ENCODE peak calls at places on chromosome 21, in five cellular contexts. One of them, this sample, is unnamed.

GRCh38 chr21:9767592-9768375 is 753.6 kb upstream of the TPTE start:
- DNase-seq in 8988T: no peak
- DNase-seq in brain microvascular endothelial cell: no peak
- DNase-seq in omental fat pad: no peak
- DNase-seq in left ventricle myocardium inferior: no peak
- DNase-seq in this sample: no peak

GRCh38 chr21:32143222-32143939 is 135.5 kb downstream of the MIS18A start:
- DNase-seq in 8988T: no peak
- DNase-seq in brain microvascular endothelial cell: no peak
- DNase-seq in omental fat pad: no peak
- DNase-seq in left ventricle myocardium inferior: peak
- DNase-seq in this sample: no peak

GRCh38 chr21:32956257-32956656 is 69.5 kb upstream of the OLIG2 start:
- DNase-seq in 8988T: no peak
- DNase-seq in brain microvascular endothelial cell: no peak
- DNase-seq in omental fat pad: no peak
- DNase-seq in left ventricle myocardium inferior: no peak
- DNase-seq in this sample: no peak

GRCh38 chr21:46117586-46118304 is 19.8 kb downstream of the COL6A2 start:
- DNase-seq in 8988T: no peak
- DNase-seq in brain microvascular endothelial cell: no peak
- DNase-seq in omental fat pad: peak
- DNase-seq in left ventricle myocardium inferior: peak
- DNase-seq in this sample: no peak

GRCh38 chr21:41873426-41873825 is 5.7 kb downstream of the PRDM15 start:
- DNase-seq in 8988T: no peak
- DNase-seq in brain microvascular endothelial cell: no peak
- DNase-seq in omental fat pad: no peak
- DNase-seq in left ventricle myocardium inferior: no peak
- DNase-seq in this sample: no peak

GRCh38 chr21:36540700-36541099 is 60.8 kb upstream of the CLDN14 start:
- DNase-seq in 8988T: no peak
- DNase-seq in brain microvascular endothelial cell: no peak
- DNase-seq in omental fat pad: no peak
- DNase-seq in left ventricle myocardium inferior: no peak
- DNase-seq in this sample: no peak

GRCh38 chr21:37153193-37153934 is 80.3 kb downstream of the TTC3 start:
- DNase-seq in 8988T: no peak
- DNase-seq in brain microvascular endothelial cell: no peak
- DNase-seq in omental fat pad: no peak
- DNase-seq in left ventricle myocardium inferior: no peak
- DNase-seq in this sample: no peak

GRCh38 chr21:39644069-39644468 is 31.3 kb downstream of the B3GALT5 start:
- DNase-seq in 8988T: no peak
- DNase-seq in brain microvascular endothelial cell: no peak
- DNase-seq in omental fat pad: no peak
- DNase-seq in left ventricle myocardium inferior: no peak
- DNase-seq in this sample: no peak

GRCh38 chr21:35017256-35017655 is 31.8 kb downstream of the RUNX1 start:
- DNase-seq in 8988T: no peak
- DNase-seq in brain microvascular endothelial cell: no peak
- DNase-seq in omental fat pad: no peak
- DNase-seq in left ventricle myocardium inferior: no peak
- DNase-seq in this sample: no peak

GRCh38 chr21:41825881-41826280 is 53.3 kb downstream of the PRDM15 start:
- DNase-seq in 8988T: no peak
- DNase-seq in brain microvascular endothelial cell: no peak
- DNase-seq in omental fat pad: no peak
- DNase-seq in left ventricle myocardium inferior: no peak
- DNase-seq in this sample: no peak

GRCh38 chr21:42459583-42460215 is 36.3 kb downstream of the RSPH1 start:
- DNase-seq in 8988T: no peak
- DNase-seq in brain microvascular endothelial cell: no peak
- DNase-seq in omental fat pad: no peak
- DNase-seq in left ventricle myocardium inferior: no peak
- DNase-seq in this sample: no peak

GRCh38 chr21:17045214-17045835 is 467.5 kb upstream of the CXADR start:
- DNase-seq in 8988T: no peak
- DNase-seq in brain microvascular endothelial cell: peak
- DNase-seq in omental fat pad: no peak
- DNase-seq in left ventricle myocardium inferior: no peak
- DNase-seq in this sample: peak

GRCh38 chr21:32814528-32814927 is 43.0 kb upstream of the PAXBP1 start:
- DNase-seq in 8988T: no peak
- DNase-seq in brain microvascular endothelial cell: no peak
- DNase-seq in omental fat pad: no peak
- DNase-seq in left ventricle myocardium inferior: no peak
- DNase-seq in this sample: no peak

GRCh38 chr21:40752125-40752524 is 94.8 kb downstream of the DSCAM start:
- DNase-seq in 8988T: no peak
- DNase-seq in brain microvascular endothelial cell: no peak
- DNase-seq in omental fat pad: no peak
- DNase-seq in left ventricle myocardium inferior: no peak
- DNase-seq in this sample: no peak

GRCh38 chr21:45997495-45998275 is 16.1 kb downstream of the COL6A1 start:
- DNase-seq in 8988T: no peak
- DNase-seq in brain microvascular endothelial cell: no peak
- DNase-seq in omental fat pad: no peak
- DNase-seq in left ventricle myocardium inferior: peak
- DNase-seq in this sample: no peak

GRCh38 chr21:44261675-44262295 is at the start of gene DNMT3L:
- DNase-seq in 8988T: no peak
- DNase-seq in brain microvascular endothelial cell: no peak
- DNase-seq in omental fat pad: no peak
- DNase-seq in left ventricle myocardium inferior: no peak
- DNase-seq in this sample: no peak

GRCh38 chr21:34513109-34513675 is 1.2 kb upstream of the KCNE1 start:
- DNase-seq in 8988T: no peak
- DNase-seq in brain microvascular endothelial cell: no peak
- DNase-seq in omental fat pad: no peak
- DNase-seq in left ventricle myocardium inferior: no peak
- DNase-seq in this sample: no peak

GRCh38 chr21:38804617-38805281 is 980 bp upstream of the ETS2 start:
- DNase-seq in 8988T: peak
- DNase-seq in brain microvascular endothelial cell: peak
- DNase-seq in omental fat pad: no peak
- DNase-seq in left ventricle myocardium inferior: peak
- DNase-seq in this sample: peak

GRCh38 chr21:14358775-14359174 is 24.2 kb downstream of the HSPA13 start:
- DNase-seq in 8988T: no peak
- DNase-seq in brain microvascular endothelial cell: peak
- DNase-seq in omental fat pad: no peak
- DNase-seq in left ventricle myocardium inferior: no peak
- DNase-seq in this sample: no peak

GRCh38 chr21:38599381-38599975 is 101.2 kb upstream of the ERG start:
- DNase-seq in 8988T: no peak
- DNase-seq in brain microvascular endothelial cell: no peak
- DNase-seq in omental fat pad: no peak
- DNase-seq in left ventricle myocardium inferior: no peak
- DNase-seq in this sample: no peak

GRCh38 chr21:36769051-36769867 is 70.3 kb downstream of the SIM2 start:
- DNase-seq in 8988T: no peak
- DNase-seq in brain microvascular endothelial cell: no peak
- DNase-seq in omental fat pad: no peak
- DNase-seq in left ventricle myocardium inferior: no peak
- DNase-seq in this sample: no peak

GRCh38 chr21:42563261-42564045 is 49.8 kb downstream of the SLC37A1 start:
- DNase-seq in 8988T: no peak
- DNase-seq in brain microvascular endothelial cell: no peak
- DNase-seq in omental fat pad: no peak
- DNase-seq in left ventricle myocardium inferior: no peak
- DNase-seq in this sample: no peak

GRCh38 chr21:34890724-34891609 is 158.1 kb downstream of the RUNX1 start:
- DNase-seq in 8988T: no peak
- DNase-seq in brain microvascular endothelial cell: peak
- DNase-seq in omental fat pad: no peak
- DNase-seq in left ventricle myocardium inferior: peak
- DNase-seq in this sample: no peak

GRCh38 chr21:44415073-44416025 is 40.0 kb upstream of the LRRC3 start:
- DNase-seq in 8988T: no peak
- DNase-seq in brain microvascular endothelial cell: no peak
- DNase-seq in omental fat pad: no peak
- DNase-seq in left ventricle myocardium inferior: no peak
- DNase-seq in this sample: no peak

GRCh38 chr21:38796426-38796825 is 9.3 kb upstream of the ETS2 start:
- DNase-seq in 8988T: no peak
- DNase-seq in brain microvascular endothelial cell: peak
- DNase-seq in omental fat pad: no peak
- DNase-seq in left ventricle myocardium inferior: no peak
- DNase-seq in this sample: no peak

GRCh38 chr21:31370893-31371652 is 27.0 kb upstream of the TIAM1 start:
- DNase-seq in 8988T: no peak
- DNase-seq in brain microvascular endothelial cell: no peak
- DNase-seq in omental fat pad: no peak
- DNase-seq in left ventricle myocardium inferior: peak
- DNase-seq in this sample: no peak

GRCh38 chr21:45517249-45518065 is 24.8 kb downstream of the SLC19A1 start:
- DNase-seq in 8988T: no peak
- DNase-seq in brain microvascular endothelial cell: no peak
- DNase-seq in omental fat pad: no peak
- DNase-seq in left ventricle myocardium inferior: peak
- DNase-seq in this sample: no peak

GRCh38 chr21:37257526-37257966 is 9.6 kb downstream of the VPS26C start:
- DNase-seq in 8988T: no peak
- DNase-seq in brain microvascular endothelial cell: peak
- DNase-seq in omental fat pad: no peak
- DNase-seq in left ventricle myocardium inferior: peak
- DNase-seq in this sample: peak

GRCh38 chr21:33302796-33303195 is 22.0 kb upstream of the IFNAR1 start:
- DNase-seq in 8988T: no peak
- DNase-seq in brain microvascular endothelial cell: no peak
- DNase-seq in omental fat pad: no peak
- DNase-seq in left ventricle myocardium inferior: no peak
- DNase-seq in this sample: peak

GRCh38 chr21:42332557-42332956 is 17.3 kb upstream of the TFF3 start:
- DNase-seq in 8988T: no peak
- DNase-seq in brain microvascular endothelial cell: no peak
- DNase-seq in omental fat pad: no peak
- DNase-seq in left ventricle myocardium inferior: no peak
- DNase-seq in this sample: no peak

GRCh38 chr21:35818597-35818996 is 241.7 kb downstream of the SETD4 start:
- DNase-seq in 8988T: no peak
- DNase-seq in brain microvascular endothelial cell: no peak
- DNase-seq in omental fat pad: no peak
- DNase-seq in left ventricle myocardium inferior: no peak
- DNase-seq in this sample: no peak

This sample was measured in A549.